ENCODE peak calls at places on chromosome 9, in eight cellular contexts. O is spleen, Y is stomach, D is suprapubic skin, Z is HCT116, F is HepG2, K is esophagus muscularis mucosa, J is endothelial cell of umbilical vein. H is an unnamed sample. For H3K9me3, the result is how much of the 10 kb centered on the place peaks cover.

GRCh38 chr9:106110483-106110882 is 416.1 kb downstream of the TMEM38B start:
- DNase-seq in O (no peak), Y (no peak), D (no peak), Z (no peak), F (no peak), K (no peak), J (no peak), H (no peak)

GRCh38 chr9:131113655-131114563 is 11.5 kb upstream of the NUP214 start:
- DNase-seq in O (peak), Y (no peak), D (no peak), Z (no peak), F (no peak), K (no peak), J (no peak), H (no peak)

GRCh38 chr9:131092548-131093440 is 3.5 kb upstream of the AIF1L start:
- DNase-seq in O (no peak), Y (peak), D (no peak), Z (no peak), F (no peak), K (no peak), J (no peak), H (no peak)

GRCh38 chr9:17578911-17579793 is at the start of gene SH3GL2:
- DNase-seq in O (no peak), Y (peak), D (no peak), Z (no peak), F (no peak), K (peak), J (no peak), H (no peak)

GRCh38 chr9:131297903-131298302 is 8.4 kb downstream of the PLPP7 start:
- DNase-seq in O (no peak), Y (no peak), D (no peak), Z (no peak), F (no peak), K (no peak), J (no peak), H (no peak)

GRCh38 chr9:110619831-110620230 is 40.3 kb upstream of the SVEP1 start:
- DNase-seq in O (no peak), Y (no peak), D (no peak), Z (no peak), F (no peak), K (no peak), J (no peak), H (no peak)

GRCh38 chr9:272251-273213 is 57.9 kb downstream of the DOCK8 start:
- DNase-seq in O (peak), Y (peak), D (no peak), Z (no peak), F (no peak), K (no peak), J (no peak), H (no peak)

GRCh38 chr9:16970321-16970720 is 99.9 kb upstream of the BNC2 start:
- DNase-seq in O (no peak), Y (no peak), D (no peak), Z (no peak), F (no peak), K (no peak), J (no peak), H (no peak)

GRCh38 chr9:109001275-109001676 is 12.0 kb downstream of the CTNNAL1 start:
- DNase-seq in O (no peak), Y (no peak), D (no peak), Z (peak), F (peak), K (no peak), J (peak), H (no peak)

GRCh38 chr9:105405514-105406131 is 42.2 kb upstream of the FSD1L start:
- DNase-seq in O (no peak), Y (no peak), D (no peak), Z (no peak), F (no peak), K (no peak), J (peak), H (no peak)

GRCh38 chr9:18910435-18910834 is 122.6 kb downstream of the SAXO1 start:
- DNase-seq in O (no peak), Y (no peak), D (no peak), Z (no peak), F (no peak), K (no peak), J (no peak), H (no peak)

GRCh38 chr9:78695521-78695920 is 398.6 kb downstream of the PSAT1 start:
- DNase-seq in O (peak), Y (no peak), D (no peak), Z (no peak), F (no peak), K (no peak), J (no peak), H (no peak)

GRCh38 chr9:116234091-116234490 is 80.5 kb downstream of the PAPPA start:
- DNase-seq in O (no peak), Y (no peak), D (no peak), Z (no peak), F (no peak), K (peak), J (no peak), H (no peak)

GRCh38 chr9:6922680-6923079 is 164.9 kb downstream of the KDM4C start:
- DNase-seq in O (no peak), Y (no peak), D (no peak), Z (no peak), F (no peak), K (no peak), J (no peak), H (no peak)

GRCh38 chr9:13942695-13943094 is 371.2 kb downstream of the NFIB start:
- DNase-seq in O (no peak), Y (no peak), D (no peak), Z (no peak), F (no peak), K (no peak), J (peak), H (no peak)

GRCh38 chr9:36866840-36867239 is 167.2 kb downstream of the PAX5 start:
- DNase-seq in O (peak), Y (no peak), D (no peak), Z (no peak), F (peak), K (no peak), J (no peak), H (no peak)

GRCh38 chr9:100324594-100325200 is 28.0 kb downstream of the TEX10 start:
- DNase-seq in O (no peak), Y (no peak), D (no peak), Z (peak), F (peak), K (no peak), J (peak), H (no peak)

GRCh38 chr9:120841930-120842684 is 615 bp downstream of the PSMD5 start:
- DNase-seq in O (no peak), Y (no peak), D (peak), Z (no peak), F (no peak), K (no peak), J (no peak), H (no peak)

GRCh38 chr9:111937301-111937700 is 40.7 kb downstream of the UGCG start:
- DNase-seq in O (no peak), Y (no peak), D (no peak), Z (no peak), F (no peak), K (no peak), J (no peak), H (no peak)

GRCh38 chr9:122099271-122099869 is 6.3 kb upstream of the TTLL11 start:
- DNase-seq in O (peak), Y (peak), D (peak), Z (peak), F (peak), K (peak), J (peak), H (no peak)

GRCh38 chr9:35750256-35750531 is 1.1 kb downstream of the RGP1 start:
- DNase-seq in O (no peak), Y (peak), D (no peak), Z (no peak), F (no peak), K (no peak), J (no peak), H (no peak)

GRCh38 chr9:35749515-35750255 is 598 bp downstream of the RGP1 start:
- DNase-seq in O (peak), Y (peak), D (no peak), Z (no peak), F (no peak), K (no peak), J (peak), H (no peak)

GRCh38 chr9:35748239-35748857 is 680 bp downstream of the GBA2 start:
- DNase-seq in O (no peak), Y (no peak), D (no peak), Z (no peak), F (no peak), K (no peak), J (peak), H (no peak)

GRCh38 chr9:35746583-35746982 is 2.4 kb downstream of the GBA2 start:
- DNase-seq in O (no peak), Y (no peak), D (no peak), Z (no peak), F (peak), K (no peak), J (peak), H (no peak)

GRCh38 chr9:35748858-35749514 is at the start of the genes GBA2 and RGP1:
- DNase-seq in O (peak), Y (peak), D (peak), Z (peak), F (peak), K (no peak), J (peak), H (no peak)
- TF ChIP-seq POLR2A in O (no peak), Y (no peak), D (peak), Z (no peak), F (peak), K (peak), J (peak), H (no peak)

GRCh38 chr9:113057193-113057592 is 669 bp upstream of the ZFP37 start:
- DNase-seq in O (no peak), Y (no peak), D (no peak), Z (no peak), F (peak), K (no peak), J (no peak), H (no peak)

DNA sequence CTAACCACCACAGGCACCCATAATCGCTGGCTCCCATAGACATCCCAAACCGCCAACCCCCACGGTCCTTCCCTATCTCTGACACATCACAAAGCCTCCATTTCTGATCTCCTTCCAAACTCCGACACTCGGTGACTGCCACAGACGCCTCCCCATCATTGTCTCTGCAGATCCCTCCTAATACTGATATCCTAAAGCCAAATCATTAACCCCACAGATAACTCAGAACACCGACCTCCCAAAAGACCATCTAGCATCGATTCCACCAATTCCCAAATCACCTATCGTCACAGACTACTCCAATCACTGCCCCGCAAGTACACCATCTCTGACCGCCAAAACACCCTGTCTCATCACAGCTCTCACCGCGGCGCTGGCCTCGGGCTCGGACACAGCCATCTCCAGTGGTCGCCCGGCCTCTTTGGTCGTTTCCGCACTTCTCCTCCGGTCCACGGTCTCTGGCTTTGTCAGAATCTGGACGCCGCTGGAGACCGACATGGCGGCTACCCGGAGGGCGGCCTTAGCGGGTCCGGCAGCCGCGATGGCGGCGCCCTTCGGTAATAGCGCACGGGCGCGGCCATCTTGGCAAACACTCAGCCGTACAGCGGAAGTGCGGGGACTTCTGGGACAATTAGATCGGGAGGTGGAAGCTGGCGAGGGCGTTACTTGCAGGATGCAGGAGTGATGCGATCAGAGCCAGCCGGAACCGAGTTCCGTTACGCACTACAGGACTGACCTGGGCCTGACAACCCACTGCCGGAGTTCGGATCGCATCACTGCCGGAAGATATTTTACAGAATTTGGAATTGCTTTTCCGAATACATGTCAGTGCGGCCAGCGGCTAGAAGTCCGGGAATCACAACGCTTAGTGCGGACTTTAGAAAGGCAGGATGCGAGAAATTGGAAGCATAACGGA is at the start of gene ZFP37:
- DNase-seq in O (peak), Y (peak), D (peak), Z (peak), F (peak), K (peak), J (peak), H (no peak)
- H3K9me3 ChIP-seq in O (half or more), Y (half or more), D (under half), Z (under half), F (under half), K (half or more), J (under half), H (under half)

DNA sequence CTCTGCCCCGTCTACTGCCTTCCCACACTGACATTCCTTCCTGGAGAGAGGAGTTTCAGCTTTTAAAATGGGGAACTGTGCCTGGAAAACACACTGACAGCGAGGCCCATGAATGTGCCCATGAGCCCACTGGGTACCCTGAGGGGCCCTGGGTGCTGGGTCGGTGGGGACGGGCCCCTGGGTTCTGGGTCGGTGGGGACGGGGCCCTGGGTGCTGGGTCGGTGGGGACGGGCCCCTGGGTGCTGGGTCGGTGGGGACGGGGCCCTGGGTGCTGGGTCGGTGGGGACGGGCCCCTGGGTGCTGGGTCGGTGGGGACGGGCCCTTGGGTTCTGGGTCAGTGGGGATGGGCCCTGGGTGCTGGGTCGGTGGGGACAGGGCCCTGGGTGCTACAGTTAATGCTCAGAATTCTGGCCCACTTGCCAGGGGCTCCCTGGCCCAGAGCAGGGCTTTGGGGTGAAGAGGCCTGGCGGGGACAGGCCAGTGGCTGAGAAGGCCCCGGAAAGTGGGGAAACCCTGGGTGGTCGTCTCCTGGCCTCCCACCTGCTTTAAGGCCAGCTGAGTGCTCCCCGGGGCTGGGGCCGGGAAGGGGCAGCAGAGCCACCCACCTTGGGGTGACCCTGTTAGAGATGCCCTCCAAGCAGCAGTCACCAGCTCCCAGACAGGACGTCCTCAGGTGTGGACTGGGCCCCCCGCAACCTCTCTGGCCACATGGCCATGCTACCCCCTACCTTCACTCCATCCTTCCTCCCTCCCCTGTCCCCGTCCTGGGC is 2.5 kb downstream of the GPSM1 start:
- DNase-seq in O (no peak), Y (no peak), D (no peak), Z (no peak), F (no peak), K (no peak), J (no peak), H (no peak)
- TF ChIP-seq POLR2AphosphoS5 in O (no peak), Y (no peak), D (no peak), Z (no peak), F (no peak), K (no peak), J (no peak), H (no peak)

GRCh38 chr9:136058801-136059302 is 36.2 kb downstream of the NACC2 start:
- DNase-seq in O (no peak), Y (no peak), D (no peak), Z (no peak), F (no peak), K (no peak), J (no peak), H (peak)
- TF ChIP-seq POLR2A in O (no peak), Y (no peak), D (no peak), Z (no peak), F (no peak), K (no peak), J (no peak), H (no peak)

GRCh38 chr9:138068601-138069035 is 191.0 kb downstream of the CACNA1B start:
- DNase-seq in O (peak), Y (peak), D (peak), Z (no peak), F (no peak), K (no peak), J (no peak), H (peak)
- H3K9me3 ChIP-seq in O (under half), Y (under half), D (under half), Z (under half), F (under half), K (under half), J (under half), H (under half)

GRCh38 chr9:4982720-4983482 is 2.2 kb upstream of the JAK2 start:
- DNase-seq in O (no peak), Y (no peak), D (no peak), Z (no peak), F (no peak), K (no peak), J (no peak), H (no peak)

GRCh38 chr9:4980046-4980727 is 4.9 kb upstream of the JAK2 start:
- DNase-seq in O (no peak), Y (no peak), D (no peak), Z (no peak), F (no peak), K (no peak), J (no peak), H (no peak)

GRCh38 chr9:4983541-4984165 is 1.4 kb upstream of the JAK2 start:
- DNase-seq in O (no peak), Y (no peak), D (no peak), Z (no peak), F (peak), K (no peak), J (no peak), H (no peak)

GRCh38 chr9:4984171-4984570 is 901 bp upstream of the JAK2 start:
- DNase-seq in O (no peak), Y (no peak), D (no peak), Z (peak), F (peak), K (no peak), J (no peak), H (no peak)

GRCh38 chr9:4979224-4979623 is 5.8 kb upstream of the JAK2 start:
- DNase-seq in O (no peak), Y (no peak), D (no peak), Z (no peak), F (no peak), K (no peak), J (no peak), H (no peak)
- TF ChIP-seq POLR2AphosphoS5 in O (no peak), Y (no peak), D (no peak), Z (no peak), F (no peak), K (no peak), J (no peak), H (peak)

GRCh38 chr9:34620061-34620994 is at the start of gene DCTN3:
- DNase-seq in O (peak), Y (peak), D (peak), Z (peak), F (peak), K (peak), J (peak), H (peak)
- TF ChIP-seq POLR2A in O (no peak), Y (no peak), D (no peak), Z (peak), F (peak), K (no peak), J (peak), H (no peak)

GRCh38 chr9:103977163-103977562 is 116.9 kb upstream of the SMC2 start:
- DNase-seq in O (no peak), Y (no peak), D (no peak), Z (no peak), F (no peak), K (no peak), J (no peak), H (no peak)
- H3K9me3 ChIP-seq in O (under half), Y (under half), D (under half), Z (under half), F (under half), K (under half), J (under half), H (under half)

H was measured in vagina.